ENCODE peak calls at places on chromosomes 2 and 18, in ten cellular contexts. One of them, this sample, is unnamed.

GRCh38 chr2:102000813-102001766 is 9.3 kb downstream of the IL1R2 start:
- DNase-seq in coronary artery: no peak
- DNase-seq in HCT116: no peak
- DNase-seq in epithelial cell of esophagus: peak
- DNase-seq in thoracic aorta: no peak
- DNase-seq in GM20000: no peak
- DNase-seq in choroid plexus epithelial cell: no peak
- DNase-seq in cardiac muscle cell: no peak
- DNase-seq in ascending aorta: no peak
- DNase-seq in right lobe of liver: no peak
- DNase-seq in this sample: no peak

GRCh38 chr18:61892683-61893303 is at the start of gene RNF152:
- DNase-seq in coronary artery: no peak
- DNase-seq in HCT116: no peak
- DNase-seq in epithelial cell of esophagus: peak
- DNase-seq in thoracic aorta: no peak
- DNase-seq in GM20000: peak
- DNase-seq in choroid plexus epithelial cell: peak
- DNase-seq in cardiac muscle cell: peak
- DNase-seq in ascending aorta: peak
- DNase-seq in right lobe of liver: peak
- DNase-seq in this sample: no peak

GRCh38 chr2:121777699-121778058 is 22.2 kb downstream of the TSN start:
- DNase-seq in coronary artery: no peak
- DNase-seq in HCT116: no peak
- DNase-seq in epithelial cell of esophagus: peak
- DNase-seq in thoracic aorta: no peak
- DNase-seq in GM20000: no peak
- DNase-seq in choroid plexus epithelial cell: peak
- DNase-seq in cardiac muscle cell: no peak
- DNase-seq in ascending aorta: no peak
- DNase-seq in right lobe of liver: no peak
- DNase-seq in this sample: no peak

GRCh38 chr18:48613589-48613988 is 74.8 kb downstream of the CTIF start:
- DNase-seq in coronary artery: no peak
- DNase-seq in HCT116: no peak
- DNase-seq in epithelial cell of esophagus: no peak
- DNase-seq in thoracic aorta: peak
- DNase-seq in GM20000: no peak
- DNase-seq in choroid plexus epithelial cell: no peak
- DNase-seq in cardiac muscle cell: no peak
- DNase-seq in ascending aorta: peak
- DNase-seq in right lobe of liver: no peak
- DNase-seq in this sample: no peak

GRCh38 chr2:57696016-57696415 is 350.6 kb upstream of the VRK2 start:
- DNase-seq in coronary artery: no peak
- DNase-seq in HCT116: peak
- DNase-seq in epithelial cell of esophagus: peak
- DNase-seq in thoracic aorta: no peak
- DNase-seq in GM20000: no peak
- DNase-seq in choroid plexus epithelial cell: peak
- DNase-seq in cardiac muscle cell: no peak
- DNase-seq in ascending aorta: no peak
- DNase-seq in right lobe of liver: no peak
- DNase-seq in this sample: no peak

GRCh38 chr2:75210409-75210808 is 11.1 kb upstream of the TACR1 start:
- DNase-seq in coronary artery: no peak
- DNase-seq in HCT116: no peak
- DNase-seq in epithelial cell of esophagus: no peak
- DNase-seq in thoracic aorta: no peak
- DNase-seq in GM20000: no peak
- DNase-seq in choroid plexus epithelial cell: no peak
- DNase-seq in cardiac muscle cell: no peak
- DNase-seq in ascending aorta: no peak
- DNase-seq in right lobe of liver: no peak
- DNase-seq in this sample: no peak

GRCh38 chr2:126932529-126932928 is 33.8 kb downstream of the TEX51 start:
- DNase-seq in coronary artery: no peak
- DNase-seq in HCT116: no peak
- DNase-seq in epithelial cell of esophagus: no peak
- DNase-seq in thoracic aorta: no peak
- DNase-seq in GM20000: no peak
- DNase-seq in choroid plexus epithelial cell: no peak
- DNase-seq in cardiac muscle cell: no peak
- DNase-seq in ascending aorta: no peak
- DNase-seq in right lobe of liver: no peak
- DNase-seq in this sample: no peak

GRCh38 chr2:183149489-183149888 is 25.2 kb downstream of the NUP35 start:
- DNase-seq in coronary artery: no peak
- DNase-seq in HCT116: no peak
- DNase-seq in epithelial cell of esophagus: no peak
- DNase-seq in thoracic aorta: no peak
- DNase-seq in GM20000: no peak
- DNase-seq in choroid plexus epithelial cell: peak
- DNase-seq in cardiac muscle cell: no peak
- DNase-seq in ascending aorta: no peak
- DNase-seq in right lobe of liver: no peak
- DNase-seq in this sample: no peak

DNA sequence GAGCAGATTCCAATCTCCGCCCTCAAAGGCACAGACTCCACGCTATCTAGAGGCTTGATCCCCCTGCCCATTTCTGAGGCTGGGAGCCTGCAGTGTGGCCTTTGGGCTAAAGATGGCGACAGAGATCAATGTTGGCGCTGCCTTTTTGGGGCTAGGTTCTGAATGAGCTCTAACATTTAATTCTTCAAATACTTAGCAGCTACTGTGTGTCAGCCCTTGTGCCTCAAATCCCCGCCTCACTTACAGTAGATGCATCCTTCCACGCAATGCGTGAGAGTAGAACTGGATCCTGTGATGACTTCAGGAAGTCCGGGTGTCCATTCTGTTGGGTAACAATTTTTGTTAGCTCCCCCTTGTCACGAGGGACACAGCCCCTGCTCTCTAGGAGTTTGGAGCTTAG is 12.4 kb downstream of the IL1F10 start:
- DNase-seq in coronary artery: no peak
- DNase-seq in HCT116: peak
- DNase-seq in epithelial cell of esophagus: peak
- DNase-seq in thoracic aorta: no peak
- DNase-seq in GM20000: peak
- DNase-seq in choroid plexus epithelial cell: peak
- DNase-seq in cardiac muscle cell: peak
- DNase-seq in ascending aorta: no peak
- DNase-seq in right lobe of liver: peak
- DNase-seq in this sample: no peak
- TF ChIP-seq CTCF in coronary artery: no peak
- TF ChIP-seq CTCF in HCT116: peak
- TF ChIP-seq CTCF in epithelial cell of esophagus: peak
- TF ChIP-seq CTCF in thoracic aorta: no peak
- TF ChIP-seq CTCF in GM20000: peak
- TF ChIP-seq CTCF in choroid plexus epithelial cell: peak
- TF ChIP-seq CTCF in cardiac muscle cell: peak
- TF ChIP-seq CTCF in ascending aorta: no peak
- TF ChIP-seq CTCF in right lobe of liver: peak
- TF ChIP-seq CTCF in this sample: peak

DNA sequence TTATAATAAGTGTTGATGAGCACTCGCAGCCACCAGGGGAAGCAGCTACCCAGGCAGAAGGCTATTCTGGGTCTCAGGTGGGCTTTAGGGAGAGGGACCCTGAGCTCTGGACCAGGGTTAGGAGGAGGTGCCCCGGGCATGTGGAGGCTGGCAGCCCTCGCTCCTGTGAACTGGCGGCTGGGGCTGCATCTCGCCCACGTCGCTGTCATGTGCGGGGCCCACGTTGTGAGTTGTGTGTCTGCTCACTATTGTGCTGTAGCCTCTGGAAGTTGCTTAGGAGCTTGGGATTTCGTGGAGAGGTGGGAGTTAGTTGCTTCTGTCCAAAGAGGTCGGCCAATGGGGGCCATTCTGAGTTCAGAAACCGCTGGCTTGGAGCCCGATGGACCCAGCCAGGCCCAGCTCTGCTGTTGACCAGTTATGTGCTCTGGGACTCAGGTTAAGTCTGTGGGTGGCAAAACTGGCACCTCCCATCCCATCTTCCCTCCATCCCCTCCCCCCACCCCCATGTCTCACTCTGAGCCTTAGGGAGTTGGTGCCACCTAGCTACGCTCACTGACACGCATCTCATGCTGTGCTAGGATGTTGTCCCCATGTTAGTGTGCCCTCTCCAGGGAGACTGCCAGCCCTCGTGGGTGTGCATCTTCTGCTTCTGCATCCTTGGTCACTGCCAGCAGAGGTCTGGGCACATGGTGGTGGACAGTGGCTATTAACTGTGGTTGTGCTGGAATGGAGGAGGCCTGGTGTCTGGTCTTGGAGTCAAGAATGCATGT is 18.5 kb downstream of the RRM2 start:
- DNase-seq in coronary artery: no peak
- DNase-seq in HCT116: no peak
- DNase-seq in epithelial cell of esophagus: no peak
- DNase-seq in thoracic aorta: no peak
- DNase-seq in GM20000: no peak
- DNase-seq in choroid plexus epithelial cell: no peak
- DNase-seq in cardiac muscle cell: no peak
- DNase-seq in ascending aorta: no peak
- DNase-seq in right lobe of liver: no peak
- DNase-seq in this sample: no peak
- TF ChIP-seq CTCF in coronary artery: no peak
- TF ChIP-seq CTCF in HCT116: peak
- TF ChIP-seq CTCF in epithelial cell of esophagus: no peak
- TF ChIP-seq CTCF in thoracic aorta: no peak
- TF ChIP-seq CTCF in GM20000: no peak
- TF ChIP-seq CTCF in choroid plexus epithelial cell: peak
- TF ChIP-seq CTCF in cardiac muscle cell: no peak
- TF ChIP-seq CTCF in ascending aorta: no peak
- TF ChIP-seq CTCF in right lobe of liver: no peak
- TF ChIP-seq CTCF in this sample: no peak

GRCh38 chr2:118291481-118291880 is 203.2 kb downstream of the INSIG2 start:
- DNase-seq in coronary artery: peak
- DNase-seq in HCT116: no peak
- DNase-seq in epithelial cell of esophagus: no peak
- DNase-seq in thoracic aorta: no peak
- DNase-seq in GM20000: no peak
- DNase-seq in choroid plexus epithelial cell: no peak
- DNase-seq in cardiac muscle cell: no peak
- DNase-seq in ascending aorta: no peak
- DNase-seq in right lobe of liver: no peak
- DNase-seq in this sample: no peak
- TF ChIP-seq CTCF in coronary artery: no peak
- TF ChIP-seq CTCF in HCT116: peak
- TF ChIP-seq CTCF in epithelial cell of esophagus: no peak
- TF ChIP-seq CTCF in thoracic aorta: no peak
- TF ChIP-seq CTCF in GM20000: no peak
- TF ChIP-seq CTCF in choroid plexus epithelial cell: no peak
- TF ChIP-seq CTCF in cardiac muscle cell: no peak
- TF ChIP-seq CTCF in ascending aorta: no peak
- TF ChIP-seq CTCF in right lobe of liver: no peak
- TF ChIP-seq CTCF in this sample: no peak

GRCh38 chr2:46051103-46051502 is 246.1 kb upstream of the EPAS1 start:
- DNase-seq in coronary artery: no peak
- DNase-seq in HCT116: no peak
- DNase-seq in epithelial cell of esophagus: no peak
- DNase-seq in thoracic aorta: no peak
- DNase-seq in GM20000: no peak
- DNase-seq in choroid plexus epithelial cell: no peak
- DNase-seq in cardiac muscle cell: no peak
- DNase-seq in ascending aorta: no peak
- DNase-seq in right lobe of liver: no peak
- DNase-seq in this sample: no peak

GRCh38 chr2:46058140-46058539 is 239.1 kb upstream of the EPAS1 start:
- DNase-seq in coronary artery: no peak
- DNase-seq in HCT116: no peak
- DNase-seq in epithelial cell of esophagus: peak
- DNase-seq in thoracic aorta: no peak
- DNase-seq in GM20000: no peak
- DNase-seq in choroid plexus epithelial cell: no peak
- DNase-seq in cardiac muscle cell: no peak
- DNase-seq in ascending aorta: no peak
- DNase-seq in right lobe of liver: peak
- DNase-seq in this sample: no peak

GRCh38 chr2:46053502-46054094 is 243.6 kb upstream of the EPAS1 start:
- DNase-seq in coronary artery: no peak
- DNase-seq in HCT116: no peak
- DNase-seq in epithelial cell of esophagus: no peak
- DNase-seq in thoracic aorta: no peak
- DNase-seq in GM20000: no peak
- DNase-seq in choroid plexus epithelial cell: no peak
- DNase-seq in cardiac muscle cell: no peak
- DNase-seq in ascending aorta: no peak
- DNase-seq in right lobe of liver: no peak
- DNase-seq in this sample: no peak

DNA sequence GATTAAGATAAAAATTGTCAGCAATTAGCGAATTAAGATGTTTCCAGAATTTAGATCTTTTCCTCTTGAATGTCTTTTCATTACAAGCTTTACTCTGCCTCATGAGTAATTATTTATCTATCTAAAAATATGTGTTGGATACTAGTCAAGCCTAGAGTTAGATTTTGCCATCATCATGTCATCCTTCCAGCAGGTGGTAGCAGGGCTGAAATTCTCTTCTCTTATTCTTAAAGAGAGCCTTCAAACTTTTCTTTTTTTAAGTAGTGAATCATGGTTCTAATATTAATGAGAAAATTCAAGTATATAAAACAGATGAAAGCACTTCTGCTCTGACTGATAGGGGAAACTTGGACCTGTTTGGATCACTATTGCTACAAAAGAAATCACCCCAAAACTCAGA is 240.7 kb upstream of the EPAS1 start:
- DNase-seq in coronary artery: no peak
- DNase-seq in HCT116: no peak
- DNase-seq in epithelial cell of esophagus: no peak
- DNase-seq in thoracic aorta: no peak
- DNase-seq in GM20000: no peak
- DNase-seq in choroid plexus epithelial cell: peak
- DNase-seq in cardiac muscle cell: no peak
- DNase-seq in ascending aorta: no peak
- DNase-seq in right lobe of liver: no peak
- DNase-seq in this sample: no peak
- TF ChIP-seq CTCF in coronary artery: no peak
- TF ChIP-seq CTCF in HCT116: no peak
- TF ChIP-seq CTCF in epithelial cell of esophagus: no peak
- TF ChIP-seq CTCF in thoracic aorta: no peak
- TF ChIP-seq CTCF in GM20000: no peak
- TF ChIP-seq CTCF in choroid plexus epithelial cell: no peak
- TF ChIP-seq CTCF in cardiac muscle cell: no peak
- TF ChIP-seq CTCF in ascending aorta: no peak
- TF ChIP-seq CTCF in right lobe of liver: no peak
- TF ChIP-seq CTCF in this sample: no peak